ENCODE peak calls at places on chromosomes 4 and X, in four cellular contexts. M is lung microvascular endothelial cell; K is SW480; T is stimulated activated CD4-positive, alpha-beta T cell treated with anti-CD3 and anti-CD28 coated beads, Interleukin-12 subunit alpha, Interleukin-12 subunit beta, amount 100 ng/mL, for 48 hours. Z is an unnamed sample.

GRCh38 chrX:108029928-108030711 is 14.7 kb upstream of the VSIG1 start:
- DNase-seq in M (no peak), K (no peak), T (no peak), Z (no peak)

GRCh38 chr4:164357957-164358356 is 396.0 kb upstream of the SMIM31 start:
- DNase-seq in M (no peak), K (no peak), T (no peak), Z (peak; percentile 58)

GRCh38 chrX:129019412-129019811 is 503.9 kb downstream of the SMARCA1 start:
- DNase-seq in M (no peak), K (no peak), T (no peak), Z (no peak)

GRCh38 chr4:182246401-182247205 is 3.4 kb downstream of the TENM3 start:
- DNase-seq in M (no peak), K (no peak), T (no peak), Z (peak; percentile 74)

GRCh38 chr4:43456383-43456782 is 563.9 kb downstream of the GRXCR1 start:
- DNase-seq in M (no peak), K (no peak), T (no peak), Z (peak; percentile 23)

GRCh38 chrX:1657367-1658082 is 42.7 kb downstream of the ASMT start:
- DNase-seq in M (peak; percentile 31), K (peak; percentile 20), T (peak; percentile 31), Z (peak; percentile 8)

GRCh38 chrX:113274345-113274744 is 433.7 kb upstream of the AMOT start:
- DNase-seq in M (no peak), K (no peak), T (no peak), Z (no peak)

GRCh38 chr4:158678767-158679166 is 6.7 kb downstream of the ETFDH start:
- DNase-seq in M (no peak), K (no peak), T (no peak), Z (no peak)

GRCh38 chr4:1113311-1114009 is at the start of gene RNF212:
- DNase-seq in M (peak; percentile 20), K (no peak), T (peak; percentile 4), Z (peak; percentile 6)

GRCh38 chrX:9180623-9181022 is 146.7 kb upstream of the FAM9B start:
- DNase-seq in M (no peak), K (no peak), T (no peak), Z (no peak)

GRCh38 chrX:27966955-27967354 is 14.3 kb downstream of the DCAF8L1 start:
- DNase-seq in M (peak; percentile 23), K (no peak), T (no peak), Z (no peak)

GRCh38 chr4:7044415-7044930 is 1.3 kb downstream of the TADA2B start:
- DNase-seq in M (peak; percentile 13), K (no peak), T (no peak), Z (no peak)

GRCh38 chr4:46274717-46275116 is 115.2 kb downstream of the GABRA2 start:
- DNase-seq in M (no peak), K (no peak), T (no peak), Z (no peak)

GRCh38 chrX:151735219-151735618 is 673 bp downstream of the CNGA2 start:
- DNase-seq in M (no peak), K (no peak), T (no peak), Z (no peak)

GRCh38 chr4:7697821-7698220 is 241.8 kb downstream of the AFAP1 start:
- DNase-seq in M (no peak), K (no peak), T (no peak), Z (no peak)

GRCh38 chr4:185332575-185333464 is 62.9 kb downstream of the LRP2BP start:
- DNase-seq in M (no peak), K (peak; percentile 92), T (no peak), Z (no peak)

GRCh38 chr4:87758278-87758677 is 41.1 kb upstream of the IBSP start:
- DNase-seq in M (no peak), K (no peak), T (no peak), Z (no peak)

GRCh38 chr4:145179201-145179860 is 1.1 kb downstream of the OTUD4 start:
- DNase-seq in M (peak; percentile 89), K (peak; percentile 53), T (peak; percentile 61), Z (peak; percentile 50)

GRCh38 chrX:68203656-68204055 is 229.6 kb downstream of the OPHN1 start:
- DNase-seq in M (no peak), K (no peak), T (no peak), Z (no peak)

GRCh38 chrX:139798701-139799100 is 90.7 kb upstream of the MCF2 start:
- DNase-seq in M (no peak), K (no peak), T (no peak), Z (no peak)

GRCh38 chr4:120824905-120825304 is 97.6 kb downstream of the PRDM5 start:
- DNase-seq in M (no peak), K (no peak), T (no peak), Z (no peak)

GRCh38 chr4:139511320-139511719 is 44.7 kb downstream of the SETD7 start:
- DNase-seq in M (no peak), K (no peak), T (no peak), Z (no peak)

GRCh38 chr4:6320663-6321062 is 51.0 kb downstream of the WFS1 start:
- DNase-seq in M (no peak), K (no peak), T (no peak), Z (no peak)

GRCh38 chrX:56569378-56570061 is 6.1 kb downstream of the UBQLN2 start:
- DNase-seq in M (no peak), K (no peak), T (no peak), Z (no peak)

GRCh38 chr4:152528060-152528459 is 7.8 kb downstream of the FBXW7 start:
- DNase-seq in M (no peak), K (no peak), T (no peak), Z (no peak)

GRCh38 chr4:141375855-141376254 is 155.2 kb downstream of the ZNF330 start:
- DNase-seq in M (no peak), K (peak; percentile 36), T (no peak), Z (peak; percentile 93)

GRCh38 chr4:173212379-173212778 is 43.8 kb downstream of the GALNT7 start:
- DNase-seq in M (no peak), K (no peak), T (no peak), Z (no peak)

GRCh38 chr4:98903963-98904362 is 25.0 kb downstream of the EIF4E start:
- DNase-seq in M (no peak), K (no peak), T (no peak), Z (no peak)

GRCh38 chrX:41127476-41128192 is 42.4 kb downstream of the USP9X start:
- DNase-seq in M (no peak), K (no peak), T (no peak), Z (no peak)

Z was measured in RWPE1.